ENCODE peak calls at places on chromosomes 13 and 19, in five cellular contexts. N is HepG2, X is K562, T is A549, C is H1. P is an unnamed sample.

GRCh38 chr13:39379667-39380655 is 223.0 kb downstream of the LHFPL6 start:
- DNase-seq in N (no peak), C (no peak), X (no peak), T (no peak), P (no peak)

GRCh38 chr19:44207126-44207803 is 5.1 kb upstream of the ZNF227 start:
- DNase-seq in T (peak), C (peak), N (peak), X (peak), P (peak)

GRCh38 chr13:93466502-93467036 is 240.0 kb downstream of the GPC6 start:
- DNase-seq in T (no peak), X (no peak), N (peak), C (no peak), P (no peak)

GRCh38 chr19:46413262-46414031 is at the start of gene CCDC8:
- DNase-seq in N (no peak), C (peak), T (no peak), X (peak), P (no peak)

GRCh38 chr13:110869231-110869804 is 45.6 kb downstream of the ANKRD10 start:
- DNase-seq in C (no peak), N (no peak), T (no peak), X (peak), P (no peak)

GRCh38 chr13:97849305-97849704 is 104.2 kb upstream of the IPO5 start:
- DNase-seq in C (no peak), N (peak), X (peak), T (peak), P (peak)

GRCh38 chr13:99987180-99988047 is 5.8 kb downstream of the ZIC2 start:
- DNase-seq in X (no peak), T (no peak), C (peak), N (no peak), P (no peak)

GRCh38 chr13:54029226-54029625 is 1000.6 kb downstream of the OLFM4 start:
- DNase-seq in C (no peak), T (no peak), N (no peak), X (no peak), P (no peak)

GRCh38 chr19:13764821-13765394 is 586 bp downstream of the MRI1 start:
- DNase-seq in N (no peak), X (peak), T (no peak), C (peak), P (no peak)

GRCh38 chr19:7494416-7495098 is 5.7 kb upstream of the PEX11G start:
- DNase-seq in N (peak), T (no peak), C (no peak), X (peak), P (no peak)

GRCh38 chr19:12000152-12000981 is 35.1 kb downstream of the ZNF433 start:
- DNase-seq in C (no peak), N (no peak), X (no peak), T (no peak), P (no peak)

GRCh38 chr13:92103673-92104296 is 705.4 kb downstream of the GPC5 start:
- DNase-seq in T (no peak), N (no peak), X (no peak), C (no peak), P (no peak)

GRCh38 chr13:64551755-64552154 is 2678.4 kb downstream of the PCDH9 start:
- DNase-seq in N (no peak), X (no peak), T (no peak), C (no peak), P (no peak)

GRCh38 chr13:90416519-90416918 is 931.0 kb upstream of the MIR17HG start:
- DNase-seq in X (no peak), T (no peak), N (no peak), C (no peak), P (peak)

GRCh38 chr13:48797127-48797526 is 143.4 kb downstream of the CYSLTR2 start:
- DNase-seq in N (no peak), X (no peak), C (no peak), T (no peak), P (no peak)

GRCh38 chr19:30367001-30367400 is 5.2 kb upstream of the ZNF536 start:
- DNase-seq in T (no peak), C (no peak), N (no peak), X (no peak), P (no peak)

GRCh38 chr19:1490020-1490310 is 185 bp downstream of the PCSK4 start:
- DNase-seq in N (no peak), X (no peak), T (no peak), C (no peak), P (no peak)

GRCh38 chr19:35856546-35857149 is at the start of gene KIRREL2:
- DNase-seq in C (peak), T (peak), N (no peak), X (no peak), P (no peak)

GRCh38 chr13:42574435-42575311 is 721 bp downstream of the TNFSF11 start:
- DNase-seq in N (no peak), X (no peak), T (no peak), C (no peak), P (no peak)

GRCh38 chr13:110419391-110419791 is 112.3 kb downstream of the COL4A2 start:
- DNase-seq in T (peak), N (peak), X (no peak), C (no peak), P (no peak)

GRCh38 chr13:77139311-77139710 is 112.4 kb upstream of the FBXL3 start:
- DNase-seq in C (no peak), T (no peak), N (no peak), X (no peak), P (no peak)

GRCh38 chr19:18152444-18152816 is 533 bp upstream of the PIK3R2 start:
- DNase-seq in T (peak), N (peak), X (peak), C (peak), P (peak)

GRCh38 chr19:18156268-18156667 is 3.3 kb downstream of the PIK3R2 start:
- DNase-seq in C (no peak), X (no peak), N (no peak), T (no peak), P (no peak)

GRCh38 chr19:18155095-18156087 is 2.4 kb downstream of the PIK3R2 start:
- DNase-seq in X (no peak), N (no peak), C (no peak), T (no peak), P (no peak)

GRCh38 chr19:18152817-18153554 is at the start of gene PIK3R2:
- DNase-seq in T (peak), X (peak), C (peak), N (peak), P (peak)

DNA sequence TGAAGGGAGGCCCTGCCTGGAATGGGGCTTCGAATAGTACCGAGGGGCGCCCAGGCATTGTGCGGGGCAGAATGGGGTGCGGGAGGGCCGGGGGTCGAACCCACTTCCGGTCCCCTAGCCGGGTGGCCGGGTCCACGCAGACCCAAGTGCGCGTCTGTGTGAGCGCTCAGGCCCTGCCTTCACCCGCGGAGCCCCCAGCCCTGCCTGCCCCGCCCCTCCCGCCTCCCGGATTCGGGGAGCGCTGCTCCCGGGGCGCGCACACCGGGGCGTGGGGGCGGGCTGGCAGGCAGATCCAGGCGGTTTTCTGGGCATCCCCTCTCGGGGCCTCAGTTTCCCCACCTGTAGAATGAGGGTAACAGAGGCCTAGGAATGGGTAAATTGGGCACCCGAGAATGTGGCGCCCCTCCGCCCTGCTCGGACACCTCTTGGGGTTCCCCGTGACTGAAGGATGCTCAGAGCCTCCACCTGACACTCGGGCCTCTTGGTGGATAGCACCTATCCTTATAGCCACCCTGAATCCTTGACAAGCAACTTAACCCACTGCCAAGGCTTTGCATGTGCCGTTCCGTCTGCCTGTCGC is 682 bp downstream of the PIK3R2 start:
- DNase-seq in N (no peak), T (no peak), X (no peak), C (no peak), P (no peak)
- TF ChIP-seq JUN in N (no peak), T (no peak), X (no peak), C (no peak), P (no peak)

GRCh38 chr19:17488593-17489391 is 18.5 kb downstream of the SLC27A1 start:
- DNase-seq in C (peak), T (no peak), X (peak), N (peak), P (peak)
- H3K4me2 ChIP-seq in C (peak), T (no peak), X (peak), N (peak), P (peak)

DNA sequence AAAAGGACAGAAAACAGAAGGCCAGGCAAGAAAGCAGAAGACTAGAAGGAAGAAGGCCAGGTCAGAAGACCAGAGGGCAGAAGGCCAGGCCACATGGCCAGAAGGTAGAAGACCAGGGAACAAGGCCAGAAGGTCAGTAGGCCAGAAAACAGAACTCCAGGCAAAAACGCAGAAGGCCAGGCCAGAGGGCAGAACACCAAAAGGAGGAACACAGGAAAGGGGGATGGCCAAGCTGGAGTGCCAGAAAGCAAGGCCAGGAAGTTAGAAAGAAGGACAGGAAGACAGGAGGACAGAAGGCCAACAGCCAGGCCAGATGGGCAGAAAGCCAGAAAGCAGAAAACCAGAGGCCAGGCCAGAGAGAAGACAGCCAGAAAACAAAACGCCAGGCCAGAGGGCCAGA is 185.4 kb downstream of the TUBA3C start:
- DNase-seq in C (no peak), X (no peak), N (no peak), T (no peak), P (no peak)
- TF ChIP-seq CTCF in C (no peak), X (no peak), N (no peak), T (no peak), P (no peak)

GRCh38 chr19:39631178-39631577 is 24.5 kb upstream of the LGALS16 start:
- DNase-seq in T (no peak), N (no peak), C (no peak), X (no peak), P (no peak)

GRCh38 chr19:39631626-39632025 is 24.1 kb upstream of the LGALS16 start:
- DNase-seq in X (no peak), T (no peak), N (no peak), C (no peak), P (no peak)
- TF ChIP-seq JUN in X (no peak), T (no peak), N (no peak), C (no peak), P (no peak)

DNA sequence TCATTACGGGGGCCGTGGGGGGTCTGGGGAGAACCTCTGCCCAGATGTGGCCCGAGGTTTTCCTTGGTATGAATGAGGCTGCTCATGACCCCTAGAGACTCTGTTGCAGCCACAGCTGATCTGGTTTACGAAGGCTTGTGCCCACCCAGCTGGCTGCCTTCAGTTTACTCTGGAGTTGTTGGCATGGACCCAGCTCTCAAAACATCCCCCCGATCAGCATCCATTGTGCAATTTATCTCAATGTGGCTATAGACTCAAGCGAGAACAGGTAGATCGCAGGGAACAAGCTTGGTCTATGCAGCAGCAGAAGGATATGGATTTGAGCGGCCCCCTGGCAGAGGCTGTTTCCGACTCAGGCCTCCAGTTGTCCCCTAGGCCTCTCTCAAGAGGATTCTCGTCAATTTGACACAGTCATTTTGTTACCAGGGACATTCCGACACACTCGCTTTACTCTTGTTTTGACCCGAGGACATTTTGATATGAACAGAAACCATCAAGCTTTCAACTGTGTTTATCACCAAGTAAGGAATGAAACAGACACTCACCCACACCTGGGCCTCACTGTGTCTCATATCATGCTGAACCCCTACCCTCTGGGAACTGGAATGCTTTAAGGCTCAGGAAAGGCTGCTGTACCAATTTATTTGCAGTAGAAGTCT is 161.5 kb downstream of the KATNAL1 start:
- DNase-seq in X (no peak), C (no peak), N (no peak), T (no peak), P (no peak)
- H3K4me2 ChIP-seq in X (no peak), C (no peak), N (no peak), T (no peak), P (no peak)

P was measured in endothelial cell of umbilical vein.